ENCODE peak calls at places on chromosomes 1 and 21, in five cellular contexts. D, P, E, Y and O are unnamed samples.
A peak's percentile ranks its signal among the peaks of the same experiment; 100 is the strongest.

GRCh38 chr1:90114521-90115141 is 119.7 kb downstream of the ZNF326 start:
- DNase-seq in P (peak; percentile 67), E (peak; percentile 72), D (peak; percentile 60), Y (no peak), O (peak; percentile 67)

GRCh38 chr1:222582099-222582774 is 7.5 kb downstream of the TAF1A start:
- DNase-seq in D (peak; percentile 86), P (no peak), Y (no peak), E (no peak), O (peak; percentile 63)

GRCh38 chr1:24481843-24482610 is 20.6 kb upstream of the RCAN3 start:
- DNase-seq in D (peak; percentile 42), E (no peak), P (no peak), Y (peak; percentile 79), O (no peak)

GRCh38 chr1:34825455-34826081 is 32.8 kb downstream of the GJA4 start:
- DNase-seq in D (no peak), P (no peak), Y (no peak), E (no peak), O (no peak)

GRCh38 chr1:153951801-153952200 is 5.3 kb upstream of the DENND4B start:
- DNase-seq in E (no peak), D (peak; percentile 45), P (no peak), Y (no peak), O (no peak)

GRCh38 chr1:116330342-116330652 is 42.7 kb upstream of the ATP1A1 start:
- DNase-seq in Y (no peak), D (peak; percentile 21), E (peak; percentile 63), P (peak; percentile 62), O (peak; percentile 91)

GRCh38 chr21:33069994-33070811 is at the start of gene OLIG1:
- DNase-seq in E (peak; percentile 83), D (peak; percentile 62), P (peak; percentile 59), Y (no peak), O (no peak)

GRCh38 chr1:183543619-183544204 is 46.5 kb downstream of the NCF2 start:
- DNase-seq in Y (no peak), D (peak; percentile 64), P (peak; percentile 54), E (peak; percentile 12), O (peak; percentile 76)

GRCh38 chr1:15364740-15365139 is 44.9 kb upstream of the EFHD2 start:
- DNase-seq in Y (no peak), E (no peak), D (no peak), P (no peak), O (no peak)

GRCh38 chr1:203017061-203017460 is 9.2 kb upstream of the PPFIA4 start:
- DNase-seq in E (no peak), Y (no peak), D (no peak), P (no peak), O (no peak)

GRCh38 chr1:47323475-47324105 is 9.6 kb upstream of the STIL start:
- DNase-seq in D (peak; percentile 74), E (no peak), P (no peak), Y (no peak), O (peak; percentile 61)

GRCh38 chr1:66556161-66556611 is 22.2 kb downstream of the SGIP1 start:
- DNase-seq in E (peak; percentile 83), Y (no peak), P (no peak), D (peak; percentile 70), O (peak; percentile 64)

GRCh38 chr1:33623811-33624210 is 151.4 kb downstream of the ZSCAN20 start:
- DNase-seq in Y (no peak), E (no peak), P (no peak), D (no peak), O (no peak)

GRCh38 chr1:58896211-58897183 is 112.7 kb upstream of the JUN start:
- DNase-seq in Y (no peak), P (peak; percentile 84), D (peak; percentile 19), E (peak; percentile 65), O (no peak)

GRCh38 chr1:18907021-18907913 is 4.9 kb upstream of the ALDH4A1 start:
- DNase-seq in E (peak; percentile 56), D (peak; percentile 70), Y (peak; percentile 69), P (peak; percentile 22), O (peak; percentile 44)

GRCh38 chr1:171251741-171252300 is 3.5 kb downstream of the FMO1 start:
- DNase-seq in P (peak; percentile 34), Y (no peak), E (peak; percentile 24), D (peak; percentile 32), O (no peak)

GRCh38 chr1:67536957-67537646 is 106.9 kb upstream of the SERBP1 start:
- DNase-seq in P (no peak), E (peak; percentile 23), D (no peak), Y (no peak), O (peak; percentile 67)

GRCh38 chr1:40389871-40390560 is 16.5 kb downstream of the SMAP2 start:
- DNase-seq in Y (peak; percentile 57), D (no peak), P (no peak), E (no peak), O (peak; percentile 77)